ENCODE peak calls at places on chromosomes 13 and 19, in five cellular contexts. D, V, Z, L and N are unnamed samples.

GRCh38 chr19:12788025-12788681 is 3.1 kb upstream of the JUNB start:
- DNase-seq in D (no peak), V (no peak), Z (no peak), L (no peak), N (no peak)

GRCh38 chr19:15280915-15281683 is 48.9 kb upstream of the EPHX3 start:
- DNase-seq in D (peak), V (peak), Z (peak), L (peak), N (peak)

GRCh38 chr13:19991531-19991930 is 33.0 kb downstream of the ZMYM2 start:
- DNase-seq in D (no peak), V (no peak), Z (no peak), L (no peak), N (no peak)

GRCh38 chr19:36573948-36574726 is 1.0 kb upstream of the ZNF529 start:
- DNase-seq in D (no peak), V (peak), Z (peak), L (no peak), N (no peak)

GRCh38 chr19:15374796-15375440 is 4.7 kb downstream of the AKAP8 start:
- DNase-seq in D (no peak), V (no peak), Z (no peak), L (no peak), N (no peak)

GRCh38 chr19:19562665-19563347 is 24.7 kb downstream of the CILP2 start:
- DNase-seq in D (no peak), V (no peak), Z (no peak), L (no peak), N (no peak)

GRCh38 chr19:33812388-33813330 is 16.0 kb downstream of the KCTD15 start:
- DNase-seq in D (no peak), V (no peak), Z (no peak), L (peak), N (no peak)

GRCh38 chr19:42546831-42547500 is 18.7 kb upstream of the CEACAM1 start:
- DNase-seq in D (peak), V (no peak), Z (no peak), L (no peak), N (no peak)

GRCh38 chr19:53156888-53157287 is 2.0 kb downstream of the ZNF347 start:
- DNase-seq in D (no peak), V (no peak), Z (no peak), L (no peak), N (no peak)

GRCh38 chr13:98681017-98681416 is 71.5 kb downstream of the SLC15A1 start:
- DNase-seq in D (no peak), V (no peak), Z (no peak), L (no peak), N (no peak)

GRCh38 chr19:17846146-17846545 is 1.6 kb downstream of the JAK3 start:
- DNase-seq in D (no peak), V (no peak), Z (no peak), L (no peak), N (no peak)

GRCh38 chr13:91722267-91722884 is 324.0 kb downstream of the GPC5 start:
- DNase-seq in D (no peak), V (peak), Z (no peak), L (no peak), N (no peak)

GRCh38 chr19:31520633-31521032 is 171.4 kb upstream of the TSHZ3 start:
- DNase-seq in D (no peak), V (no peak), Z (no peak), L (no peak), N (no peak)

GRCh38 chr13:100608906-100609305 is 20.3 kb upstream of the GGACT start:
- DNase-seq in D (no peak), V (peak), Z (no peak), L (no peak), N (no peak)

GRCh38 chr19:48760514-48761221 is 5.3 kb downstream of the FGF21 start:
- DNase-seq in D (no peak), V (no peak), Z (no peak), L (no peak), N (no peak)

GRCh38 chr19:8575467-8575997 is 1.7 kb downstream of the MYO1F start:
- DNase-seq in D (no peak), V (peak), Z (peak), L (no peak), N (no peak)

GRCh38 chr13:110559986-110560385 is 1.5 kb downstream of the RAB20 start:
- DNase-seq in D (no peak), V (no peak), Z (no peak), L (no peak), N (no peak)

GRCh38 chr19:556611-557382 is 12.9 kb downstream of the GZMM start:
- DNase-seq in D (no peak), V (no peak), Z (no peak), L (peak), N (no peak)

GRCh38 chr19:33096005-33096404 is 15.0 kb downstream of the GPATCH1 start:
- DNase-seq in D (no peak), V (no peak), Z (no peak), L (no peak), N (no peak)

GRCh38 chr19:47619763-47620162 is 10.8 kb downstream of the BICRA start:
- DNase-seq in D (no peak), V (no peak), Z (no peak), L (no peak), N (no peak)

GRCh38 chr19:9309974-9310446 is 372 bp upstream of the ZNF699 start:
- DNase-seq in D (peak), V (peak), Z (peak), L (peak), N (peak)

GRCh38 chr13:30932481-30933333 is at the start of gene TEX26:
- DNase-seq in D (no peak), V (no peak), Z (no peak), L (no peak), N (no peak)

GRCh38 chr13:110435331-110435730 is 126.2 kb downstream of the RAB20 start:
- DNase-seq in D (no peak), V (no peak), Z (no peak), L (no peak), N (no peak)

GRCh38 chr13:40101708-40102359 is 446.4 kb downstream of the COG6 start:
- DNase-seq in D (no peak), V (no peak), Z (no peak), L (no peak), N (no peak)

GRCh38 chr19:55070755-55071502 is 4.7 kb upstream of the EPS8L1 start:
- DNase-seq in D (no peak), V (peak), Z (peak), L (no peak), N (no peak)

GRCh38 chr13:27924529-27925141 is 4.8 kb downstream of the PDX1 start:
- DNase-seq in D (no peak), V (no peak), Z (no peak), L (no peak), N (no peak)

GRCh38 chr13:51942189-51942588 is 69.1 kb downstream of the ATP7B start:
- DNase-seq in D (no peak), V (no peak), Z (no peak), L (no peak), N (no peak)
- H3K4me3 ChIP-seq in D (no peak), V (no peak), Z (no peak), L (no peak), N (no peak)

GRCh38 chr13:77503398-77503797 is 32.1 kb upstream of the SCEL start:
- DNase-seq in D (no peak), V (no peak), Z (no peak), L (no peak), N (no peak)

GRCh38 chr13:77509221-77509620 is 26.3 kb upstream of the SCEL start:
- DNase-seq in D (no peak), V (peak), Z (peak), L (no peak), N (no peak)

GRCh38 chr13:77507931-77508776 is 27.4 kb upstream of the SCEL start:
- DNase-seq in D (no peak), V (peak), Z (peak), L (no peak), N (no peak)

GRCh38 chr13:77510156-77510555 is 25.4 kb upstream of the SCEL start:
- DNase-seq in D (no peak), V (no peak), Z (no peak), L (no peak), N (no peak)

DNA sequence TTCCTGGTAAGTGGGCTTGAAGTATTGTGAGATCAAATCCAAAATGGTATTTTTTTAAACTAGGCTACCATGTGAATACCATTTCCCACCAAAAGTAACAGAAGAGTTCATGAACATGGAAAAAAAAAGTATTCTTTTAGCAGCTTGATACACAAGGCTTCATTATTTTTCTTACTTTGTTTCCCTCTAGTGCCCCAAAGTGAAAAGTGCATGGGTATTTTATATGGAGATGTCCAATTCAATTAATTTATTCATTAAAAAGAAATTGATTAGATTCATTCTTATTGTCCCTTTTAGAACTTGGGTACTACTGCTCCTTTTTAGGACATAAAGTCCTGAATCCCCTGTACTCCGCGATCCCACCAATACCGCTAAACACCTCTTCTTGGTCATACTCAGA is 28.6 kb upstream of the SCEL start:
- DNase-seq in D (no peak), V (no peak), Z (peak), L (no peak), N (no peak)
- TF ChIP-seq CTCF in D (no peak), V (peak), Z (peak), L (peak), N (peak)

GRCh38 chr13:108495686-108496363 is 133.6 kb upstream of the MYO16 start:
- DNase-seq in D (no peak), V (no peak), Z (no peak), L (no peak), N (no peak)
- H3K4me3 ChIP-seq in D (peak), V (no peak), Z (no peak), L (peak), N (peak)

GRCh38 chr19:14089412-14089661 is 1.2 kb downstream of the SAMD1 start:
- DNase-seq in D (no peak), V (peak), Z (no peak), L (no peak), N (no peak)

GRCh38 chr19:14090509-14091085 is at the start of gene SAMD1:
- DNase-seq in D (peak), V (peak), Z (peak), L (peak), N (peak)

GRCh38 chr19:14091885-14092462 is 1.4 kb upstream of the SAMD1 start:
- DNase-seq in D (no peak), V (no peak), Z (no peak), L (no peak), N (no peak)

GRCh38 chr19:14089662-14090508 is 666 bp downstream of the SAMD1 start:
- DNase-seq in D (no peak), V (peak), Z (peak), L (peak), N (peak)

DNA sequence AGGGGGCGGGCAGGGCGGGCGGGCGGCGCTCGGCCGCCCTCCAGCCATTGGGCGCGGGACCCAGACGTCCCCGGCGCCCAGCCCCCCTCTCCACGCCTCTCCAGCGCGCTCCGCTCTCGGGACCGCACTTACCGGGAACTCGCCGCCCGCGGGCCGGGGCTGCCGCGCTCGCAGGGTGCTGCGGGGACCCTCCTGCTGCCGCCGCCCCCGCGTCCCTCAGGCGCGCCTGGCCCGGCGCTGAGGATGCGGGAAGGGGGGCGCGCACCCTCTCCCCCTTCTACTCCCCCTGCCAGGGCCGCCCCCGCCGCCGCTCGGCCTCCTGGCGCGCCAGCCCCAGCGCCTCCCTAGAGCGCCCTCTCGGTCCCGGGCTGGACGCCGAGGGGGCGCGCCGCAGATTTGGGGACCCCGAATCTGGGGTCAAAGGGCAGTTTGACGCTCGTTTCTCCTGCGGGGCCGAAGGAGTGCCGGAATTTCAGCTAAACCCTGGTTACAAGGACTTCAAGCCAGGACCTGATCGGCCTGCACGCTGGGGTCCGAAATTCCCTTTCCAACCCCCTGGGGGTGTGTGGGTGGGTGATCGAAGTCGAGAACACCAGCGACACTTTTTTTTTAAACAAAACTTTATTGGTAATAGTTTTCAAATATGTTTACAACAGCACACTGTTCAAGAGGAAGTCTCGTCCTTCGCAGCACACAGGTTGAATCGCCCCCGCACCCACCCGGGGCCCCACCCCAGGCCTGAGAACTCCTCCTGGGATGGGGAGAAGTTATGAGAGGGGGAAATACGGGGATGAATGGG is 734 bp upstream of the SAMD1 start:
- DNase-seq in D (no peak), V (peak), Z (peak), L (peak), N (peak)
- TF ChIP-seq CTCF in D (no peak), V (peak), Z (peak), L (peak), N (no peak)

GRCh38 chr19:57813919-57814504 is 701 bp downstream of the ZNF552 start:
- DNase-seq in D (peak), V (no peak), Z (peak), L (no peak), N (no peak)

GRCh38 chr19:57814505-57815246 is at the start of gene ZNF552:
- DNase-seq in D (peak), V (peak), Z (peak), L (peak), N (peak)

GRCh38 chr19:57816652-57817051 is 1.9 kb upstream of the ZNF552 start:
- DNase-seq in D (no peak), V (no peak), Z (no peak), L (no peak), N (no peak)

GRCh38 chr19:57817976-57818375 is 3.3 kb upstream of the ZNF552 start:
- DNase-seq in D (no peak), V (no peak), Z (no peak), L (no peak), N (no peak)

DNA sequence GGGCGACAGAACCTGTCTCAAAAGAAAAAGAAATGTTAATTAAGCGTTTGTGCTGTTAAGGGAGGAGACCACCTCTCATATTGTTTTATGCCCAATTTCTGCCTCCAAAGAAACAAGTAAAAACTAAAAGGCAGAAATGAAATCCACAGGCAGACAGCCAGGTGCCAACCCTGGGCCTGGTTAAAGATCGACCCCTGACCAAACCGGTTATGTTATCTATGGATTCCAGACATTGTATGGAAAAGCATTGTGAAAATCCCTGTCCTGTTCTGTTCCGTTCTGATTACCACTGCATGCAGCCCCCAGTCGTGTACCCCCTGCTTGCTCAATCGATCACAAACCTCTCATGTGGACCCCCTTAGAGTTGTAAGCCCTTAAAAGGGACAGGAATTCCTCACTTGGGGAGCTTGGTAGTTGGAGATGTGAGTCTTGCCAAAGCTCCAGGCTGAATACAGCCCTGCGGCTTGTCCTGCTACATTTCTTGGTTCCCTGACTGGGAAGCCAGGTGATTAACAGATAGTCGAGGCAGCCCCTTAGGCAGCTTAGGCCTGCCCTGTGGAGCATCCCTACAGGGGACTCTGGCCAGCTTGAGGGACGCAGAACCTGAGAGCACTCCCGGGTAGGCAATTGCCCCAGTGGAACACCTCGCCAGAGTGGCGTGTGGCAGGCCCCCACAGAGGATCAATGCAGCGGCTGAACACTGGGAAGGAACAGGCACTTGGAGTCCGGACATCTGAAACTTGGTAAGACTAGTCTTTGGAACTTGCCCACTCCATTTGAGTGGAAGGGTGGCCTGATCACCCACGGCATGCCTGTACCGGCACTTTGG is 748 bp upstream of the ZNF552 start:
- DNase-seq in D (peak), V (no peak), Z (no peak), L (no peak), N (no peak)
- H3K4me3 ChIP-seq in D (peak), V (peak), Z (peak), L (peak), N (peak)

DNA sequence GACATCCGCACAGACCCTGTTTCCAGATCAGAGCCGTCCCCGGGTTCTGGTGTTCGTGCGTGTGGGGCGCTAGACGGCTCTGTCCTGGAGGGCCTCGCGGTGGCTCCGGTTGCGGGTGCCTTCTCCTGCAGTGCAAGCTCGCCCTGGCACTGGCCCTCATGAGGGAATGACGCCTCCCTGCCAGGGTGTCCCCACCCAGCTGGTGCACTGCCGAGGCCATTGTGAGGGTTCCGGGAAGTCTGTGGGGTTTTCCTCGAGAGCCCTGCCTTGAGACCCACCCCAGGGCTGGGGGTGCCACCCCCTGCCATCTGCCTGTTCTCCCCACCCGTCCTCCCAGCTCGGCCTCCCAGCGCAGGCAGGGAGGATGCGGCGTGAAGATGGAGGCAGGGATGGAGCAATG is 19.2 kb upstream of the GNA15 start:
- DNase-seq in D (no peak), V (no peak), Z (no peak), L (no peak), N (no peak)
- TF ChIP-seq CTCF in D (no peak), V (no peak), Z (no peak), L (no peak), N (no peak)

GRCh38 chr19:7428651-7429113 is 60.2 kb downstream of the PEX11G start:
- DNase-seq in D (no peak), V (no peak), Z (no peak), L (no peak), N (no peak)

GRCh38 chr19:7426986-7427385 is 61.8 kb downstream of the PEX11G start:
- DNase-seq in D (no peak), V (no peak), Z (no peak), L (no peak), N (no peak)

GRCh38 chr19:7421941-7422744 is 66.7 kb downstream of the PEX11G start:
- DNase-seq in D (no peak), V (no peak), Z (no peak), L (no peak), N (no peak)

GRCh38 chr19:7427944-7428343 is 60.9 kb downstream of the PEX11G start:
- DNase-seq in D (no peak), V (peak), Z (no peak), L (no peak), N (no peak)
- H3K4me3 ChIP-seq in D (no peak), V (no peak), Z (no peak), L (no peak), N (no peak)

GRCh38 chr19:46471116-46471733 is at the start of gene PNMA8A:
- DNase-seq in D (no peak), V (peak), Z (peak), L (peak), N (no peak)
- TF ChIP-seq CTCF in D (no peak), V (peak), Z (peak), L (no peak), N (no peak)

GRCh38 chr13:50915562-50915961 is 6.0 kb downstream of the RNASEH2B start:
- DNase-seq in D (no peak), V (no peak), Z (no peak), L (no peak), N (no peak)

GRCh38 chr13:50914848-50915247 is 5.3 kb downstream of the RNASEH2B start:
- DNase-seq in D (no peak), V (peak), Z (peak), L (no peak), N (no peak)

GRCh38 chr13:50911937-50912624 is 2.5 kb downstream of the RNASEH2B start:
- DNase-seq in D (peak), V (peak), Z (peak), L (peak), N (peak)

GRCh38 chr13:50912851-50913250 is 3.3 kb downstream of the RNASEH2B start:
- DNase-seq in D (no peak), V (no peak), Z (no peak), L (no peak), N (no peak)

GRCh38 chr13:50914301-50914700 is 4.7 kb downstream of the RNASEH2B start:
- DNase-seq in D (no peak), V (no peak), Z (peak), L (no peak), N (no peak)
- H3K4me3 ChIP-seq in D (no peak), V (no peak), Z (peak), L (no peak), N (no peak)

GRCh38 chr19:46571495-46571894 is 29.6 kb upstream of the CALM3 start:
- DNase-seq in D (no peak), V (peak), Z (no peak), L (no peak), N (no peak)
- TF ChIP-seq CTCF in D (no peak), V (peak), Z (peak), L (no peak), N (no peak)